ENCODE peak calls at places on chromosomes 4 and X, in four cellular contexts. G, X, I and E are unnamed samples.

GRCh38 chr4:11426716-11427115 is 2.0 kb downstream of the HS3ST1 start:
- DNase-seq in G (no peak), X (no peak), I (no peak), E (no peak)

GRCh38 chr4:135601351-135601750 is 1399.8 kb upstream of the PABPC4L start:
- DNase-seq in G (no peak), X (no peak), I (no peak), E (no peak)

GRCh38 chrX:10158279-10158939 is 1.6 kb downstream of the CLCN4 start:
- DNase-seq in I (no peak), X (peak; percentile 63), G (no peak), E (no peak)

GRCh38 chr4:7499661-7500060 is 64.9 kb upstream of the PSAPL1 start:
- DNase-seq in I (no peak), G (no peak), X (no peak), E (no peak)

GRCh38 chr4:185672618-185673017 is 137.3 kb upstream of the PDLIM3 start:
- DNase-seq in G (no peak), I (no peak), X (no peak), E (no peak)

GRCh38 chrX:84469226-84469625 is 33.0 kb downstream of the HDX start:
- DNase-seq in I (no peak), X (no peak), G (no peak), E (no peak)

GRCh38 chr4:78145005-78145404 is 87.9 kb downstream of the FRAS1 start:
- DNase-seq in I (no peak), G (no peak), X (no peak), E (no peak)

GRCh38 chr4:187633245-187633644 is 362.3 kb upstream of the ZFP42 start:
- DNase-seq in G (no peak), I (no peak), X (no peak), E (no peak)

GRCh38 chr4:173119818-173120217 is 48.8 kb upstream of the GALNT7 start:
- DNase-seq in I (no peak), G (no peak), X (no peak), E (no peak)

GRCh38 chrX:51894697-51895336 is 1.4 kb downstream of the MAGED1 start:
- DNase-seq in G (no peak), I (no peak), X (peak; percentile 44), E (no peak)

GRCh38 chr4:72743078-72743477 is 174.1 kb upstream of the ADAMTS3 start:
- DNase-seq in X (no peak), I (no peak), G (no peak), E (no peak)
- TF ChIP-seq SUZ12 in X (no peak), I (no peak), G (no peak), E (no peak)

DNA sequence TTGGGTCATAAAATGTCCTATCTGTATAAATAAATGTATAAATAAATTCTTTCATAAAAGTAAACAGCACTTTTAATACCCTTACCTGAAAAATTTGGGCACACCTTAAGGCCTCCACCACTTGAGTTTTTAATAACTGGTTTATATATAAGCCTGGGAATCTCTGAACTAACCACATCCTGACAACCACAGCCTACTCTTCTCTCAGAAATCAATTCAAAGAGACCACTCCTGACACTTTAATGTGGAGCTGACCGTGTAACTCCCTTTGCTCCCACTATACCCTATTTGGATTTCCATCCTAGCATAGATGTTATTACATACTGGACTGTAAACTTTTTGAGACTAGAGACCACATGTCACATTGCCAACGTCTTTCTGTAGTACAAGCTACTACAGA is 3.5 kb downstream of the FBXL5 start:
- DNase-seq in I (no peak), G (no peak), X (no peak), E (no peak)
- TF ChIP-seq YY1 in I (no peak), G (no peak), X (no peak), E (no peak)

DNA sequence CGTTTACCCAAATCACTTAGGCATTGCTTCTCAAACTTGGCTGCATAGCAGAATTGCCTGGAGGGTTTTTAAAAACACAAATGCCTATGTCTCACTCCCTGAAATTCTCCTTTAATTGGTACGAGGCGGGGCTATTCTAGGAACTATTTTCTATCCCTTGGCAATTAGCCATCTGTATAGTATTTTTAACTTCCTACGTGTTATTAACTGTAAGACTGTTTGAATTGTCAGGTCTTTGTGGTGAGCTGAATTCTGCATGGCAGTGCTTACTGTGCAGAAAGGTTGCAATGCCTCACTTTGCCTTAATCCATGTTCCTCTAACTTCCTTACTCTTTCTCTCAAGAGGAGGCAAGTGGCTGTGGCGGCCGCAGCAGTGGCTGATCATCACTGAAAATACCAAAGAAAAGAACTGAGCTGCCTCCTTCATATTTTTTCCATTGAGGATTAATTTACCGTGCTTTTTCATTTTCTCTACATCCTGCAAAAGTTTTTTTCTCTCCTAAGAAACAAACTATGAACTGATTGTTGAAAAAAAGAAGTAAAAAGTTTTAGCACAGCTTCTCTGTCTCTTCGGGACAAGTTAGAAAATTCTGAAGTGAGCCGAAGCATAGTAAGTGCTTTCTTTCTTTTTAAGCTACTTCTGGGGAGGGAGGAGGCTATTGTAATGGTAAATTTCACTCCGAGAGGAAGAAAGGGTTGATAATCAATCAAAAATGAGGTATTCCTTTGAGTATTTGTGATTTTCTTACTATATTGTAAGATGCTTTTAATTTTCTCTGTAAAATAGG is at the start of gene SHROOM3:
- DNase-seq in G (no peak), X (no peak), I (no peak), E (no peak)
- H3K9ac ChIP-seq in G (no peak within 1 kb of the TSS), X (peak within 1 kb of the TSS; percentile 35), I (no peak within 1 kb of the TSS), E (peak within 1 kb of the TSS; percentile 65)

DNA sequence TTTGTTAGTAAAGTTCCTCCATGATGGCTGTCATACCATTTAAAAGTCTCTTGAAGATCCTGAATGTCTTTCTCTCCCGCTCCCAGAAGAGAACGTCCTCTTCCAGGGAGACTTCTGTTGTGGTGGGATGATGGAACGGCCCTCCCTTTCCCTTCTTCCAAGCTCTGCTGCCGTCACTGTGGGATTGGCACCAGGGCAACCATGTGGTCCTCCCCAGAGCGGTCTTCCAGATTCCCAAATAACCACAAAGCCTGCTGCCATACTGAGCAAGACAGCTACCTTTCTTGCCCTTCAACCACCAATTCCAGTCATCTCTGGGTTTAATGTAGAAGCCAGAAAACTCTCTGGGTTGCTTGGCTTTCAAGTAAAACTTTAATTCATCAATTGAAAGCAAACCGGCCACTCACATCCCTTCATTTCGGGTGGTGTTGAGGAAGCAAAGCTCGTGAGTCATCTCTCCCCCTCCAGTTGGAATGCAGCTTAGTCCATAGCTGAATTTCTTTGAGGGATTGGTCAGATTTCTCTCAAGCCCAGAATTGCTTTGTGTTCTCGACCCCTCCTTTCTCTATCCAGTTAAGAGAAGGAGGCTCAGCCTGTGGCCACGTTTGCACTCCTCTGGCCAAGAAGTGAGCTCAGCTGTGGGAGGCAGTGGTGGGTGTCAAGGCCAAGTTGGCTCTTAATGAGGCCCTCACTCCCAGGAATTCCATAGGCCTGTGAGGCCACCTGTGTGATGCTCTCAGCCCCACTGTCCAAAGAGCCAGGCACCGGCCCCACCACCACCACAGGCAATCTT is 36.9 kb downstream of the FHDC1 start:
- DNase-seq in X (no peak), G (no peak), I (no peak), E (no peak)
- TF ChIP-seq SUZ12 in X (no peak), G (no peak), I (no peak), E (no peak)

GRCh38 chrX:39469126-39469525 is 628.6 kb downstream of the BCOR start:
- DNase-seq in I (no peak), X (no peak), G (no peak), E (no peak)
- TF ChIP-seq YY1 in I (no peak), X (no peak), G (no peak), E (no peak)

DNA sequence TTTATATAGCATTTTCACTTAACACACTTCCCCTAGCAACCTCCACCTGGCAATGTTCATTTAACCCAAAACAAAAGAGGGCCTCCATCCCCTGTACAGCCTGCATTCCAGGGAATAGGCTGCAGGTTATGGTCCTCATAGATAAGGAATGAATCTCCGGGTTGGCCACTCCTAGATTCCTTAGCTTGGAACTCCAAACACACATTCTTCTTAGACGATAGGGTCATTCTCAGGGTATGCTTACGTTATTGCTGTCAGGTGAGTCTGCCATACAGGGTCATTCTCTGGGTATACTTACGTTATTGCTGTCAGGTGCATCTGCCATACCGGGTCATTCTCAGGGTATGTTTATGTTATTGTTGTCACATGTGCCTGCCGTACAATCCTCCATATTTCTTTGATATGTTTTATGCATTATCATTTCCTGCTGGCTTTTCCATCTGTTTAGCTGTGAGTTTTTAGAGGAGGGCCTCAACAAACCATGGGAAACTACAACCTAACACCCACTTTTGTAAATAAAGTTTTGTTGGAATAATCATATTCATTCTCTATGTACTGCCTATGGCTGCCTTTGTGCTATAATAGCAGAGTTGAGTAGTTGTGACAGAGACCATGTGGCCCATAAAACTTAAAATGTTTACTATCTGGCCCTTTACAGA is 8.3 kb upstream of the AFF1 start:
- DNase-seq in X (no peak), G (no peak), I (no peak), E (no peak)
- H3K9ac ChIP-seq in X (no peak overlapping the region), G (no peak overlapping the region), I (no peak overlapping the region), E (no peak overlapping the region)

GRCh38 chr4:14857986-14858385 is 144.3 kb upstream of the CPEB2 start:
- DNase-seq in G (no peak), I (no peak), X (no peak), E (no peak)
- TF ChIP-seq SUZ12 in G (no peak), I (no peak), X (no peak), E (no peak)

GRCh38 chrX:71301195-71301924 is at the start of gene ITGB1BP2:
- DNase-seq in X (no peak), G (peak; percentile 43), I (no peak), E (peak; percentile 6)
- TF ChIP-seq YY1 in X (no peak), G (no peak), I (no peak), E (no peak)